ENCODE peak calls at places on chromosomes 4 and X, in four cellular contexts. One of them, this sample, is unnamed.

GRCh38 chr4:163161536-163162205 is 5.0 kb downstream of the NAF1 start:
- DNase-seq in gastrocnemius medialis: no peak
- DNase-seq in fibroblast of pulmonary artery: peak; percentile 82
- DNase-seq in tibial artery: no peak
- DNase-seq in this sample: no peak

GRCh38 chr4:16967722-16968121 is 69.3 kb upstream of the LDB2 start:
- DNase-seq in gastrocnemius medialis: peak; percentile 48
- DNase-seq in fibroblast of pulmonary artery: no peak
- DNase-seq in tibial artery: peak; percentile 75
- DNase-seq in this sample: no peak

GRCh38 chrX:70806081-70806480 is 102.4 kb downstream of the TEX11 start:
- DNase-seq in gastrocnemius medialis: no peak
- DNase-seq in fibroblast of pulmonary artery: no peak
- DNase-seq in tibial artery: no peak
- DNase-seq in this sample: no peak

GRCh38 chr4:80535551-80535950 is 200.0 kb downstream of the CFAP299 start:
- DNase-seq in gastrocnemius medialis: no peak
- DNase-seq in fibroblast of pulmonary artery: no peak
- DNase-seq in tibial artery: no peak
- DNase-seq in this sample: no peak

GRCh38 chr4:167088115-167088514 is 146.2 kb downstream of the SPOCK3 start:
- DNase-seq in gastrocnemius medialis: no peak
- DNase-seq in fibroblast of pulmonary artery: no peak
- DNase-seq in tibial artery: no peak
- DNase-seq in this sample: no peak

GRCh38 chr4:168877779-168878491 is 132.1 kb downstream of the CBR4 start:
- DNase-seq in gastrocnemius medialis: peak; percentile 34
- DNase-seq in fibroblast of pulmonary artery: no peak
- DNase-seq in tibial artery: peak; percentile 56
- DNase-seq in this sample: no peak

GRCh38 chr4:36651253-36651652 is 369.8 kb downstream of the DTHD1 start:
- DNase-seq in gastrocnemius medialis: no peak
- DNase-seq in fibroblast of pulmonary artery: no peak
- DNase-seq in tibial artery: no peak
- DNase-seq in this sample: no peak

GRCh38 chrX:132292753-132293152 is 73.5 kb upstream of the RAP2C start:
- DNase-seq in gastrocnemius medialis: no peak
- DNase-seq in fibroblast of pulmonary artery: peak; percentile 71
- DNase-seq in tibial artery: no peak
- DNase-seq in this sample: peak; percentile 29

GRCh38 chrX:139126493-139126892 is 404.0 kb upstream of the F9 start:
- DNase-seq in gastrocnemius medialis: peak; percentile 62
- DNase-seq in fibroblast of pulmonary artery: no peak
- DNase-seq in tibial artery: no peak
- DNase-seq in this sample: no peak

GRCh38 chrX:40132751-40133150 is 35.0 kb upstream of the BCOR start:
- DNase-seq in gastrocnemius medialis: peak; percentile 85
- DNase-seq in fibroblast of pulmonary artery: peak; percentile 88
- DNase-seq in tibial artery: peak; percentile 85
- DNase-seq in this sample: peak; percentile 63

GRCh38 chrX:9339603-9340569 is 125.0 kb upstream of the TBL1X start:
- DNase-seq in gastrocnemius medialis: peak; percentile 43
- DNase-seq in fibroblast of pulmonary artery: no peak
- DNase-seq in tibial artery: no peak
- DNase-seq in this sample: no peak

GRCh38 chr4:168587326-168588125 is 90.7 kb downstream of the PALLD start:
- DNase-seq in gastrocnemius medialis: peak; percentile 35
- DNase-seq in fibroblast of pulmonary artery: peak; percentile 83
- DNase-seq in tibial artery: peak; percentile 44
- DNase-seq in this sample: peak; percentile 82

GRCh38 chr4:23022032-23022431 is 329.3 kb downstream of the GBA3 start:
- DNase-seq in gastrocnemius medialis: no peak
- DNase-seq in fibroblast of pulmonary artery: peak; percentile 80
- DNase-seq in tibial artery: no peak
- DNase-seq in this sample: peak; percentile 58

GRCh38 chr4:73704314-73705055 is 35.9 kb upstream of the CXCL8 start:
- DNase-seq in gastrocnemius medialis: peak; percentile 76
- DNase-seq in fibroblast of pulmonary artery: peak; percentile 100
- DNase-seq in tibial artery: peak; percentile 87
- DNase-seq in this sample: peak; percentile 97

GRCh38 chr4:107834241-107834856 is 9.6 kb downstream of the SGMS2 start:
- DNase-seq in gastrocnemius medialis: no peak
- DNase-seq in fibroblast of pulmonary artery: no peak
- DNase-seq in tibial artery: no peak
- DNase-seq in this sample: no peak

GRCh38 chrX:124573458-124573857 is 227.1 kb downstream of the SH2D1A start:
- DNase-seq in gastrocnemius medialis: no peak
- DNase-seq in fibroblast of pulmonary artery: peak; percentile 1
- DNase-seq in tibial artery: no peak
- DNase-seq in this sample: no peak

GRCh38 chr4:124783847-124784246 is 71.3 kb upstream of the ANKRD50 start:
- DNase-seq in gastrocnemius medialis: no peak
- DNase-seq in fibroblast of pulmonary artery: peak; percentile 31
- DNase-seq in tibial artery: no peak
- DNase-seq in this sample: no peak

GRCh38 chr4:54585321-54586000 is 72.3 kb upstream of the KIT start:
- DNase-seq in gastrocnemius medialis: no peak
- DNase-seq in fibroblast of pulmonary artery: peak; percentile 20
- DNase-seq in tibial artery: no peak
- DNase-seq in this sample: no peak

GRCh38 chr4:102440498-102440897 is 60.7 kb upstream of the NFKB1 start:
- DNase-seq in gastrocnemius medialis: no peak
- DNase-seq in fibroblast of pulmonary artery: no peak
- DNase-seq in tibial artery: no peak
- DNase-seq in this sample: no peak

GRCh38 chrX:323721-324628 is 5.4 kb upstream of the GTPBP6 start:
- DNase-seq in gastrocnemius medialis: no peak
- DNase-seq in fibroblast of pulmonary artery: peak; percentile 70
- DNase-seq in tibial artery: peak; percentile 12
- DNase-seq in this sample: peak; percentile 70

GRCh38 chrX:42490111-42490510 is 287.9 kb downstream of the PPP1R2C start:
- DNase-seq in gastrocnemius medialis: no peak
- DNase-seq in fibroblast of pulmonary artery: no peak
- DNase-seq in tibial artery: no peak
- DNase-seq in this sample: no peak

GRCh38 chr4:158760866-158761265 is 8.0 kb upstream of the FNIP2 start:
- DNase-seq in gastrocnemius medialis: no peak
- DNase-seq in fibroblast of pulmonary artery: no peak
- DNase-seq in tibial artery: no peak
- DNase-seq in this sample: no peak

GRCh38 chrX:53714580-53715335 is 28.2 kb upstream of the HUWE1 start:
- DNase-seq in gastrocnemius medialis: no peak
- DNase-seq in fibroblast of pulmonary artery: peak; percentile 34
- DNase-seq in tibial artery: no peak
- DNase-seq in this sample: peak; percentile 26

GRCh38 chr4:178105223-178105622 is 663.0 kb upstream of the AGA start:
- DNase-seq in gastrocnemius medialis: no peak
- DNase-seq in fibroblast of pulmonary artery: no peak
- DNase-seq in tibial artery: no peak
- DNase-seq in this sample: no peak

GRCh38 chrX:133849676-133850075 is 135.7 kb downstream of the GPC3 start:
- DNase-seq in gastrocnemius medialis: no peak
- DNase-seq in fibroblast of pulmonary artery: no peak
- DNase-seq in tibial artery: no peak
- DNase-seq in this sample: no peak

GRCh38 chr4:16448240-16448639 is 222.0 kb upstream of the TAPT1 start:
- DNase-seq in gastrocnemius medialis: no peak
- DNase-seq in fibroblast of pulmonary artery: no peak
- DNase-seq in tibial artery: no peak
- DNase-seq in this sample: no peak

GRCh38 chr4:99894998-99895397 is 771 bp upstream of the LAMTOR3 start:
- DNase-seq in gastrocnemius medialis: no peak
- DNase-seq in fibroblast of pulmonary artery: no peak
- DNase-seq in tibial artery: no peak
- DNase-seq in this sample: no peak

DNA sequence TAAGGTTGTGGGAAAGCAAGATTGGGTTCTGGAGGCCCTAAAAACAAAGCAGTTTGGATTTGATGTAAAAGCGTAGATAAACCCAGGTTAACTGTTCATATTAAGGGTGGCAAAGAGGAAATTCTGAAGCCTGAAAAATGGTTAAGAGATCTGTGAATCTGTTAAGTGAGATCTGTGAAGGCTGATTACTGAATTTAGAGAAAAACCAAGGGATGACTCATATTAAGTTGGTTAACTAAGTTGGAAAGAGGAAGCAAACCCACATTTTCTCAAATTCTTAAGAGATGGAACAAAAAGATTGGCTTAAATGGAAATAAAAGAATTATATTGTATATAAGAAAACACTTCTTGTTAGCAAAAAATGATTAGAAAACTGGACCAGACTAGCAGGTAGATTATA is 22.8 kb downstream of the GPAT3 start:
- DNase-seq in gastrocnemius medialis: no peak
- DNase-seq in fibroblast of pulmonary artery: no peak
- DNase-seq in tibial artery: no peak
- DNase-seq in this sample: no peak
- H3K4me3 ChIP-seq in gastrocnemius medialis: no peak overlapping the region
- H3K4me3 ChIP-seq in fibroblast of pulmonary artery: no peak overlapping the region
- H3K4me3 ChIP-seq in tibial artery: no peak overlapping the region
- H3K4me3 ChIP-seq in this sample: no peak overlapping the region

DNA sequence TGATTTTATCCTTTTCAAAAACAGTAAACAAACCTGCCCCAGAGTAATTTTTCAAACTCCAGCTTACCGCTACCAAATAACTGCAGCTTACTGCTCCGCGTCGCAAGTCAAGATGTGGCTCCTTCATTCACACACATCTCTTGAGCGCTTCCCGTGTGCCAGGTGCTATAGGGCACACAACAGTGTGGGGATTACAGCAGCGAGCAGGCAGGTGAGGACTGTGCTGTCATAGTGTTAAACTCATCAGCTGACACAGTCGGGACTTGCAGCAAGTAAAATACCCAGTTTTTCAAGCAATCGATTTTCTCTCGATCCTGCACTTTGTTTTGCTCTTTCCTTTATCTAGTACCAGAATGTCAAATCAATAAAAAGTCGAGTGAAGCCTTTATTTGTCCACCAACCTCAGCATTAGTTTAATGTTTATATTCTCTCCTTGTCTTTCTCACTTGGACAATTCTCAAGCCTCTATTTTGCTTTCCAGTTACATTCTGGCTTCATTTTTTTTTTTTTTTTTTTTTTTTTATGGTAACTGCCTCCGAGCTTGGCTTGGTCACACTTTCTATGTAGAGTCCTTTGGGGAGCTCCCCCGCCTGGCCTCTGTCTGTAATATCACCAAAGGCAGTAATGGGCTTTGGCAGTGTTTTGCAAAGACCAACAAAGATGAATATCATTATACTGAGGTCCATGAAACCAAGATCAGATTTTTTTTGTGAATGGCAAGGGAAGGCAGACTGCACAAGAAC is 8.3 kb upstream of the ASB5 start:
- DNase-seq in gastrocnemius medialis: peak; percentile 73
- DNase-seq in fibroblast of pulmonary artery: peak; percentile 73
- DNase-seq in tibial artery: peak; percentile 54
- DNase-seq in this sample: peak; percentile 58
- TF ChIP-seq CTCF in gastrocnemius medialis: peak; percentile 43
- TF ChIP-seq CTCF in fibroblast of pulmonary artery: peak; percentile 61
- TF ChIP-seq CTCF in tibial artery: peak; percentile 49
- TF ChIP-seq CTCF in this sample: peak; percentile 74

GRCh38 chr4:3526456-3526855 is 5.8 kb downstream of the LRPAP1 start:
- DNase-seq in gastrocnemius medialis: no peak
- DNase-seq in fibroblast of pulmonary artery: no peak
- DNase-seq in tibial artery: no peak
- DNase-seq in this sample: no peak
- H3K4me3 ChIP-seq in gastrocnemius medialis: no peak overlapping the region
- H3K4me3 ChIP-seq in fibroblast of pulmonary artery: no peak overlapping the region
- H3K4me3 ChIP-seq in tibial artery: no peak overlapping the region
- H3K4me3 ChIP-seq in this sample: no peak overlapping the region

GRCh38 chrX:25343060-25343459 is 327.3 kb upstream of the ARX start:
- DNase-seq in gastrocnemius medialis: no peak
- DNase-seq in fibroblast of pulmonary artery: no peak
- DNase-seq in tibial artery: no peak
- DNase-seq in this sample: no peak
- TF ChIP-seq CTCF in gastrocnemius medialis: no peak
- TF ChIP-seq CTCF in fibroblast of pulmonary artery: no peak
- TF ChIP-seq CTCF in tibial artery: no peak
- TF ChIP-seq CTCF in this sample: no peak

DNA sequence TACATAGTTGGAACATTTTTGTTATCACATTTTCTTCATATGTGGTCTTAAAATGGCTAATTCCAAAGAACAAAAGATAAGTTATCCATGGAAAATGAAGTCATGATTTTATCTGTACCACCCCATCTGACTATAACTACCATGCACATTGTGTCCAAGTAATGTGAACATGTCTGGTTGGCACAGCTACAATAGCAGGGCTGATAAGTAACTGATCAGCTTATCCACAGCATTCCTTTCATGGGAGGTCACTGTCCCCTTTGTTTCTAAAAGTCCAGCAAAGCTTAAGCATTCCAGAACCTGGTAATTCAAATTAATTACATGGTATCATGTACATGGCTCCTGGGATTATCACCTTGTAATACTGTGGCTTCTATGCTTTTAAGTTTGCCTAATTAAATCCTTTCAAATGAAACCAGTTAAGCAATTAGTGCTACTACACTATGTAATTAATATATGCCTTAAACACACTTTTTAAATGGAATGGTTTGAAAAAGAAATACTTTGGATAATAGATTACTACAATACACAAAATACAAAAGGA is 21.1 kb upstream of the SORBS2 start:
- DNase-seq in gastrocnemius medialis: no peak
- DNase-seq in fibroblast of pulmonary artery: peak; percentile 76
- DNase-seq in tibial artery: no peak
- DNase-seq in this sample: no peak
- H3K4me3 ChIP-seq in gastrocnemius medialis: no peak overlapping the region
- H3K4me3 ChIP-seq in fibroblast of pulmonary artery: no peak overlapping the region
- H3K4me3 ChIP-seq in tibial artery: no peak overlapping the region
- H3K4me3 ChIP-seq in this sample: no peak overlapping the region

DNA sequence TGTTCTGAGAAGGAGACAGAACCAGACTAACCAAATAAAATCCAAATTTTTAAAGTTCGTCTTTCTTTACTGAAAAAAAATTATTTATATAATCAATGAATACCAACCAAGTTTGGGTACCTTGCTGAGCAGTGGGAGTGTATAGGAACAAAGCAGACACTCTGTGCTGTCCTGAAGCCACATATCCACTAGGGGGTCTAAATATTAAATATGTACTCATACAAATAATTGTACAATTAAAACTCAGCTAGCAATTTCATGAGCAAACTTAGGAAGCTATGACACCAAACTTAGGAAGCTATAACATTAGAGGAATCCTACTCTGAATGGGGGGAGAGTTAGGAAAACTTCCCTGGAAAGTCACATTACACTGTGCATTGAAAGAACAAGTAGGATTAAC is 582.0 kb upstream of the EPHA5 start:
- DNase-seq in gastrocnemius medialis: no peak
- DNase-seq in fibroblast of pulmonary artery: peak; percentile 21
- DNase-seq in tibial artery: no peak
- DNase-seq in this sample: no peak
- TF ChIP-seq CTCF in gastrocnemius medialis: no peak
- TF ChIP-seq CTCF in fibroblast of pulmonary artery: peak; percentile 51
- TF ChIP-seq CTCF in tibial artery: no peak
- TF ChIP-seq CTCF in this sample: peak; percentile 34

This sample was measured in astrocyte of the cerebellum.